ENCODE peak calls at places on chromosomes 1 and 21, in ten cellular contexts. S is islet precursor cell; D is naive thymus-derived CD8-positive, alpha-beta T cell; M is A549; K is thoracic aorta; Q is RKO; I is upper lobe of right lung; X is stimulated activated CD4-positive, alpha-beta T cell treated with anti-CD3 and anti-CD28 coated beads, Interleukin-2, amount 100 ng/mL, for 24 hours; A is WERI-Rb-1; R is epithelial cell of esophagus. J is an unnamed sample.

GRCh38 chr1:156075158-156075557 is 7.1 kb downstream of the MEX3A start:
- DNase-seq in S (no peak), D (no peak), M (no peak), K (no peak), Q (no peak), I (no peak), X (no peak), A (peak), R (no peak), J (peak)

GRCh38 chr1:100988121-100988520 is 37.5 kb downstream of the DPH5 start:
- DNase-seq in S (no peak), D (no peak), M (no peak), K (no peak), Q (no peak), I (no peak), X (no peak), A (no peak), R (no peak), J (no peak)

GRCh38 chr1:12202190-12202497 is 27.7 kb upstream of the VPS13D start:
- DNase-seq in S (no peak), D (no peak), M (no peak), K (no peak), Q (no peak), I (no peak), X (no peak), A (no peak), R (no peak), J (peak)

GRCh38 chr21:46637952-46638746 is 2.7 kb downstream of the PRMT2 start:
- DNase-seq in S (no peak), D (peak), M (no peak), K (no peak), Q (peak), I (no peak), X (no peak), A (no peak), R (no peak), J (no peak)

GRCh38 chr1:20492751-20493150 is 6.7 kb upstream of the CAMK2N1 start:
- DNase-seq in S (no peak), D (no peak), M (no peak), K (no peak), Q (no peak), I (no peak), X (no peak), A (no peak), R (no peak), J (no peak)

GRCh38 chr1:182485861-182486260 is 35.9 kb downstream of the RGSL1 start:
- DNase-seq in S (no peak), D (no peak), M (no peak), K (no peak), Q (no peak), I (no peak), X (no peak), A (no peak), R (no peak), J (no peak)

GRCh38 chr1:42767510-42767924 is 468 bp downstream of the C1orf50 start:
- DNase-seq in S (no peak), D (no peak), M (peak), K (no peak), Q (peak), I (no peak), X (no peak), A (no peak), R (peak), J (no peak)

GRCh38 chr1:35633526-35633925 is 7.8 kb downstream of the PSMB2 start:
- DNase-seq in S (no peak), D (no peak), M (no peak), K (no peak), Q (no peak), I (no peak), X (no peak), A (no peak), R (no peak), J (no peak)

GRCh38 chr1:11157394-11157793 is 31.8 kb upstream of the ANGPTL7 start:
- DNase-seq in S (no peak), D (no peak), M (no peak), K (no peak), Q (no peak), I (no peak), X (no peak), A (peak), R (no peak), J (no peak)

GRCh38 chr1:206739411-206740076 is 31.0 kb upstream of the IL19 start:
- DNase-seq in S (peak), D (peak), M (no peak), K (no peak), Q (no peak), I (no peak), X (no peak), A (peak), R (no peak), J (no peak)

GRCh38 chr21:45408271-45408791 is 3.4 kb downstream of the COL18A1 start:
- DNase-seq in S (peak), D (no peak), M (no peak), K (no peak), Q (no peak), I (no peak), X (no peak), A (no peak), R (no peak), J (peak)

GRCh38 chr1:7290971-7291970 is 479.8 kb upstream of the VAMP3 start:
- DNase-seq in S (peak), D (no peak), M (no peak), K (no peak), Q (no peak), I (no peak), X (no peak), A (no peak), R (no peak), J (peak)

GRCh38 chr1:230575886-230576477 is 66.3 kb upstream of the COG2 start:
- DNase-seq in S (no peak), D (no peak), M (no peak), K (no peak), Q (no peak), I (no peak), X (no peak), A (no peak), R (no peak), J (no peak)

GRCh38 chr1:168216171-168216570 is 9.6 kb upstream of the SFT2D2 start:
- DNase-seq in S (no peak), D (no peak), M (no peak), K (no peak), Q (no peak), I (no peak), X (no peak), A (no peak), R (no peak), J (no peak)

GRCh38 chr1:31750858-31751638 is 13.1 kb downstream of the ADGRB2 start:
- DNase-seq in S (no peak), D (no peak), M (no peak), K (no peak), Q (no peak), I (no peak), X (no peak), A (peak), R (peak), J (no peak)

GRCh38 chr1:235918481-235918880 is 51.8 kb upstream of the LYST start:
- DNase-seq in S (no peak), D (no peak), M (no peak), K (no peak), Q (no peak), I (no peak), X (no peak), A (no peak), R (no peak), J (no peak)

GRCh38 chr1:65253800-65254319 is 55.5 kb upstream of the DNAJC6 start:
- DNase-seq in S (no peak), D (no peak), M (peak), K (no peak), Q (no peak), I (no peak), X (no peak), A (no peak), R (peak), J (no peak)

J was measured in endodermal cell.